ENCODE peak calls at places on chromosomes 7 and 10, in five cellular contexts. N, S, W, I and J are unnamed samples.

GRCh38 chr7:102284399-102284798 is 2.3 kb upstream of the SH2B2 start:
- DNase-seq in I (no peak), W (no peak), N (no peak), S (no peak), J (no peak)

GRCh38 chr10:6062101-6062771 is at the start of gene IL2RA:
- DNase-seq in N (no peak), W (no peak), S (peak; percentile 77), I (no peak), J (no peak)

GRCh38 chr10:125662616-125663015 is 20.3 kb downstream of the TEX36 start:
- DNase-seq in N (no peak), I (no peak), W (peak; percentile 71), S (no peak), J (no peak)

GRCh38 chr10:21526952-21527633 is 1.6 kb upstream of the SKIDA1 start:
- DNase-seq in N (peak; percentile 48), I (peak; percentile 71), S (no peak), W (no peak), J (no peak)

GRCh38 chr10:120597902-120598301 is 140.9 kb downstream of the PLPP4 start:
- DNase-seq in N (no peak), I (no peak), W (no peak), S (no peak), J (no peak)

GRCh38 chr7:2134740-2135139 is 98.0 kb downstream of the MAD1L1 start:
- DNase-seq in I (no peak), S (no peak), N (no peak), W (no peak), J (no peak)

GRCh38 chr7:97479740-97480290 is 252.1 kb upstream of the TAC1 start:
- DNase-seq in S (no peak), W (no peak), I (no peak), N (no peak), J (no peak)

GRCh38 chr10:125060486-125060850 is 99.9 kb downstream of the CTBP2 start:
- DNase-seq in N (no peak), S (no peak), I (no peak), W (no peak), J (peak; percentile 49)

GRCh38 chr7:130296221-130296951 is 3.4 kb downstream of the CPA4 start:
- DNase-seq in W (no peak), N (no peak), I (no peak), S (no peak), J (no peak)

GRCh38 chr7:135333196-135333595 is 99.6 kb downstream of the STRA8 start:
- DNase-seq in S (peak; percentile 32), I (no peak), N (no peak), W (no peak), J (no peak)

GRCh38 chr10:83991986-83992753 is 147.1 kb upstream of the GHITM start:
- DNase-seq in S (no peak), N (no peak), I (peak; percentile 53), W (peak; percentile 35), J (no peak)

GRCh38 chr10:608331-609265 is 80.9 kb downstream of the DIP2C start:
- DNase-seq in W (no peak), N (no peak), S (no peak), I (no peak), J (no peak)

GRCh38 chr10:84337199-84337598 is 8.8 kb downstream of the CCSER2 start:
- DNase-seq in N (no peak), S (no peak), W (no peak), I (no peak), J (no peak)

GRCh38 chr7:131937868-131938267 is 381.4 kb upstream of the PODXL start:
- DNase-seq in N (no peak), I (no peak), W (no peak), S (no peak), J (no peak)

GRCh38 chr7:155316427-155317113 is 18.9 kb downstream of the INSIG1 start:
- DNase-seq in N (no peak), S (no peak), W (no peak), I (no peak), J (no peak)

GRCh38 chr7:10706875-10707493 is 266.7 kb upstream of the PHF14 start:
- DNase-seq in I (no peak), N (no peak), W (no peak), S (no peak), J (no peak)

GRCh38 chr10:96636546-96636945 is 49.7 kb upstream of the TM9SF3 start:
- DNase-seq in W (no peak), N (no peak), S (no peak), I (no peak), J (no peak)

GRCh38 chr7:35036361-35037171 is 719 bp downstream of the DPY19L1 start:
- DNase-seq in S (no peak), N (peak; percentile 17), I (peak; percentile 76), W (no peak), J (peak; percentile 14)

GRCh38 chr10:61897671-61898434 is 3.6 kb upstream of the ARID5B start:
- DNase-seq in I (peak; percentile 84), N (peak; percentile 38), S (no peak), W (no peak), J (peak; percentile 21)
- TF ChIP-seq CTCF in I (peak; percentile 26), N (peak; percentile 53), S (peak; percentile 33), W (peak; percentile 33), J (no peak)

GRCh38 chr10:19921300-19922140 is 105.3 kb downstream of the PLXDC2 start:
- DNase-seq in N (no peak), W (no peak), I (no peak), S (no peak), J (no peak)
- H3K9me3 ChIP-seq in N (no peaks in the 10 kb centered on the region), W (peaks cover 3% of the 10 kb centered on the region), I (no peaks in the 10 kb centered on the region), S (no peaks in the 10 kb centered on the region), J (no peaks in the 10 kb centered on the region)

GRCh38 chr7:44105832-44106231 is 1.7 kb downstream of the AEBP1 start:
- DNase-seq in N (no peak), I (no peak), W (no peak), S (no peak), J (no peak)

GRCh38 chr7:44102846-44103565 is 1.1 kb upstream of the AEBP1 start:
- DNase-seq in I (no peak), W (no peak), S (no peak), N (no peak), J (no peak)

GRCh38 chr7:44104880-44105771 is 981 bp downstream of the AEBP1 start:
- DNase-seq in I (no peak), W (no peak), N (no peak), S (no peak), J (no peak)

GRCh38 chr7:44103566-44103940 is 592 bp upstream of the AEBP1 start:
- DNase-seq in I (no peak), S (no peak), N (no peak), W (no peak), J (no peak)

DNA sequence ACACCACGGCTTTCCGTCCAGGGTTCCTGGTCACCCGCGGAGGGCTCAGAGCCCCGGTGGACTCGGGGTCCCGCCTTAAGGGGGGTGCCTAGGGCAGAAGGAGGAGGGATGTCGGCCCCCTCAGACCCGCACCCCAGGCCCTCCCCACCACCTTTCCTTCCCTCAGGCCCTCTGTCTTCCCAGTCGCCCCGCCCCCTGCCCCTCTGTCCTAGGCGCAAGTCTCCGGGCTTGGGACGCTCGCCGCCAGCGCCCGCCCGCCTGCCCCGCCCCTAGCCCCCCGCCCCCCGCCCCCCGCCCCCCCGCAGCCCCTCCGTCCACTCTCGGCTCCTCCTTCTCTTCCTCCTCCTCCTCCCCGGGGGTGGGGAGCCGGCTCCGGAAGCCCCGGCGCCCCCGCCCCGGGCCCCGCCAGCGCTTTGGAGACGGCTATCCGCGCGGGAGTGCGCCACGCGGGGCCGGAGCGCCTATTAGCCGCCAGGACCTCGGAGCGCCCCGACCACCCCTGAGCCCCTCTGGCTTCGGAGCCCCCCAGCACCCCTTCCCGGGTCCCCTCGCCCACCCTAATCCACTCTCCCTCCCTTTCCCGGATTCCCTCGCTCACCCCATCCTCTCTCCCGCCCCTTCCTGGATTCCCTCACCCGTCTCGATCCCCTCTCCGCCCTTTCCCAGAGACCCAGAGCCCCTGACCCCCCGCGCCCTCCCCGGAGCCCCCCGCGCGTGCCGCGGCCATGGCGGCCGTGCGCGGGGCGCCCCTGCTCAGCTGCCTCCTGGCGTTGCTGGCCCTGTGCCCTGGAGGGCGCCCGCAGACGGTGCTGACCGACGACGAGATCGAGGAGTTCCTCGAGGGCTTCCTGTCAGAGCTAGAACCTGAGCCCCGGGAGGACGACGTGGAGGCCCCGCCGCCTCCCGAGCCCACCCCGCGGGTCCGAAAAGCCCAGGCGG is at the start of gene AEBP1:
- DNase-seq in S (no peak), W (no peak), I (no peak), N (no peak), J (no peak)
- TF ChIP-seq POLR2A in S (no peak), W (no peak), I (no peak), N (no peak), J (no peak)

GRCh38 chr7:15921576-15921975 is 235.1 kb upstream of the MEOX2 start:
- DNase-seq in W (no peak), N (no peak), S (no peak), I (no peak), J (no peak)
- TF ChIP-seq CTCF in W (no peak), N (no peak), S (no peak), I (no peak), J (no peak)

DNA sequence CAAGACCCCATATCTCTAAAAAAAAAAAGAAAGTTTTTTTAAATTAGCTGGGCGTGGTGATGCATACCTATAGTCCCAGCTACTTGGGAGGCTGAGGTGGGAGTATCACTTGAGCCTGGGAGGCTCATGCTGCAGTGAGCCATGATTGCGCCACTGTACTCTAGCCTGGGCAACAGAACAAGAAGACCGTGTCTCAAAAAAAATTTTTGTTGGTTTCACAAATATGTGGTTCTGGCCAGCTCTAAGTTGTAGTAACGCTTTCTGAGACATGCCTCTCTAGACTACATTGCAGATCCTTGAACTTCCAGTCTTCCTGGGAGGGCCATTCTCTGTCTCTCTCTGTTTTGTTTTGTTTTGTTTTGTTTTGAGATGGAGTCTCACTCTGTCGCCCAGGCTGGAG is 24.6 kb upstream of the RHBDD2 start:
- DNase-seq in N (no peak), W (no peak), S (no peak), I (no peak), J (no peak)
- H3K9me3 ChIP-seq in N (no peaks in the 10 kb centered on the region), W (no peaks in the 10 kb centered on the region), S (no peaks in the 10 kb centered on the region), I (no peaks in the 10 kb centered on the region), J (no peaks in the 10 kb centered on the region)

GRCh38 chr7:81030472-81030871 is 111.6 kb upstream of the SEMA3C start:
- DNase-seq in S (no peak), I (no peak), W (no peak), N (no peak), J (no peak)
- TF ChIP-seq POLR2A in S (no peak), I (no peak), W (no peak), N (no peak), J (no peak)